ENCODE peak calls at places on chromosomes 3 and 15, in ten cellular contexts. R is effector memory CD4-positive, alpha-beta T cell; K is epithelial cell of esophagus; A is epithelial cell of proximal tubule; G is neuronal stem cell; C is right lobe of liver; J is stimulated activated CD4-positive, alpha-beta T cell treated with anti-CD3 and anti-CD28 coated beads, Interleukin-4, amount 100 ng/mL, for 24 hours; X is T1000; T is effector CD8-positive, alpha-beta T cell; U is foreskin fibroblast. D is an unnamed sample.

GRCh38 chr3:183253364-183253960 is 409 bp downstream of the B3GNT5 start:
- DNase-seq in R (no peak), K (no peak), A (no peak), G (no peak), C (peak), J (peak), X (peak), T (no peak), U (peak), D (no peak)

GRCh38 chr3:28316226-28316625 is 32.3 kb upstream of the ZCWPW2 start:
- DNase-seq in R (no peak), K (no peak), A (no peak), G (no peak), C (no peak), J (no peak), X (no peak), T (no peak), U (no peak), D (no peak)

GRCh38 chr3:191502583-191502982 is 41.6 kb downstream of the PYDC2 start:
- DNase-seq in R (no peak), K (peak), A (no peak), G (no peak), C (no peak), J (no peak), X (no peak), T (no peak), U (no peak), D (no peak)

GRCh38 chr3:56753206-56753605 is 48.5 kb downstream of the ARHGEF3 start:
- DNase-seq in R (no peak), K (peak), A (no peak), G (no peak), C (no peak), J (peak), X (no peak), T (no peak), U (peak), D (no peak)

GRCh38 chr3:188689101-188689574 is 482.6 kb upstream of the TPRG1 start:
- DNase-seq in R (no peak), K (peak), A (peak), G (no peak), C (no peak), J (no peak), X (no peak), T (no peak), U (peak), D (no peak)

GRCh38 chr3:50246517-50246954 is 10.5 kb downstream of the GNAI2 start:
- DNase-seq in R (peak), K (peak), A (no peak), G (no peak), C (peak), J (peak), X (peak), T (peak), U (peak), D (peak)

GRCh38 chr3:181230258-181230657 is 240.7 kb upstream of the DNAJC19 start:
- DNase-seq in R (no peak), K (no peak), A (no peak), G (no peak), C (no peak), J (no peak), X (no peak), T (no peak), U (no peak), D (no peak)

GRCh38 chr3:39809181-39809994 is at the start of gene MYRIP:
- DNase-seq in R (no peak), K (peak), A (no peak), G (peak), C (peak), J (no peak), X (peak), T (no peak), U (peak), D (no peak)

GRCh38 chr15:55897560-55898336 is 95.7 kb downstream of the NEDD4 start:
- DNase-seq in R (no peak), K (peak), A (no peak), G (peak), C (peak), J (no peak), X (peak), T (no peak), U (peak), D (no peak)

GRCh38 chr3:155334897-155335883 is 41.7 kb upstream of the STRIT1 start:
- DNase-seq in R (no peak), K (no peak), A (no peak), G (no peak), C (no peak), J (no peak), X (no peak), T (no peak), U (no peak), D (no peak)

GRCh38 chr3:4416961-4417360 is 50.1 kb downstream of the SUMF1 start:
- DNase-seq in R (no peak), K (peak), A (peak), G (no peak), C (no peak), J (peak), X (peak), T (no peak), U (peak), D (no peak)

GRCh38 chr15:100242989-100243388 is 98.8 kb downstream of the ADAMTS17 start:
- DNase-seq in R (no peak), K (no peak), A (no peak), G (no peak), C (no peak), J (no peak), X (no peak), T (no peak), U (no peak), D (no peak)

GRCh38 chr3:24678021-24678420 is 183.4 kb upstream of the THRB start:
- DNase-seq in R (no peak), K (no peak), A (no peak), G (no peak), C (no peak), J (no peak), X (no peak), T (no peak), U (no peak), D (no peak)

GRCh38 chr3:541328-541727 is 344.8 kb downstream of the CHL1 start:
- DNase-seq in R (no peak), K (no peak), A (no peak), G (no peak), C (no peak), J (no peak), X (no peak), T (no peak), U (no peak), D (no peak)

GRCh38 chr3:14467723-14468620 is 65.6 kb downstream of the SLC6A6 start:
- DNase-seq in R (peak), K (peak), A (no peak), G (peak), C (no peak), J (peak), X (no peak), T (peak), U (peak), D (peak)

GRCh38 chr3:130906374-130906995 is 12.6 kb downstream of the ATP2C1 start:
- DNase-seq in R (no peak), K (peak), A (no peak), G (no peak), C (no peak), J (no peak), X (no peak), T (no peak), U (peak), D (no peak)

GRCh38 chr3:149142647-149143046 is 13.2 kb downstream of the HPS3 start:
- DNase-seq in R (no peak), K (no peak), A (no peak), G (no peak), C (no peak), J (no peak), X (no peak), T (no peak), U (no peak), D (no peak)

GRCh38 chr15:51973775-51974174 is 2.2 kb upstream of the LEO1 start:
- DNase-seq in R (no peak), K (no peak), A (no peak), G (no peak), C (no peak), J (no peak), X (no peak), T (no peak), U (no peak), D (no peak)

GRCh38 chr15:63473007-63473748 is 31.2 kb upstream of the USP3 start:
- DNase-seq in R (no peak), K (no peak), A (no peak), G (no peak), C (no peak), J (no peak), X (no peak), T (no peak), U (no peak), D (no peak)

GRCh38 chr3:40258555-40258954 is 51.0 kb upstream of the EIF1B start:
- DNase-seq in R (no peak), K (peak), A (no peak), G (no peak), C (no peak), J (no peak), X (peak), T (no peak), U (peak), D (no peak)

GRCh38 chr3:42736081-42736480 is 33.5 kb upstream of the HHATL start:
- DNase-seq in R (no peak), K (no peak), A (no peak), G (no peak), C (no peak), J (no peak), X (no peak), T (no peak), U (no peak), D (no peak)

GRCh38 chr3:181629029-181629428 is 82.7 kb upstream of the SOX2 start:
- DNase-seq in R (no peak), K (peak), A (no peak), G (no peak), C (no peak), J (no peak), X (no peak), T (no peak), U (peak), D (no peak)

GRCh38 chr3:144989756-144990155 is 1018.1 kb downstream of the DIPK2A start:
- DNase-seq in R (no peak), K (peak), A (no peak), G (no peak), C (no peak), J (no peak), X (no peak), T (no peak), U (peak), D (no peak)

GRCh38 chr3:190306026-190306425 is 16.2 kb downstream of the CLDN1 start:
- DNase-seq in R (no peak), K (no peak), A (no peak), G (no peak), C (no peak), J (no peak), X (no peak), T (no peak), U (no peak), D (no peak)

GRCh38 chr3:123618076-123618703 is 33.3 kb upstream of the HACD2 start:
- DNase-seq in R (no peak), K (no peak), A (no peak), G (no peak), C (no peak), J (no peak), X (no peak), T (no peak), U (no peak), D (no peak)

GRCh38 chr3:183188895-183189462 is 26.4 kb upstream of the LAMP3 start:
- DNase-seq in R (no peak), K (peak), A (no peak), G (peak), C (no peak), J (peak), X (no peak), T (peak), U (peak), D (no peak)

GRCh38 chr15:74587924-74588323 is 27.7 kb upstream of the CLK3 start:
- DNase-seq in R (no peak), K (no peak), A (no peak), G (no peak), C (no peak), J (no peak), X (no peak), T (no peak), U (no peak), D (no peak)

GRCh38 chr15:33098082-33099058 is 96.1 kb downstream of the FMN1 start:
- DNase-seq in R (no peak), K (peak), A (peak), G (no peak), C (no peak), J (no peak), X (no peak), T (no peak), U (peak), D (no peak)

GRCh38 chr3:62208385-62208784 is 165.0 kb downstream of the FEZF2 start:
- DNase-seq in R (no peak), K (no peak), A (no peak), G (no peak), C (no peak), J (no peak), X (no peak), T (no peak), U (no peak), D (no peak)

GRCh38 chr15:68328485-68328884 is 50.9 kb downstream of the FEM1B start:
- DNase-seq in R (no peak), K (no peak), A (no peak), G (no peak), C (no peak), J (no peak), X (no peak), T (no peak), U (no peak), D (no peak)

GRCh38 chr3:150497956-150498355 is 48.3 kb downstream of the SERP1 start:
- DNase-seq in R (no peak), K (peak), A (no peak), G (no peak), C (no peak), J (no peak), X (no peak), T (no peak), U (peak), D (no peak)

GRCh38 chr15:61382927-61383326 is 153.8 kb upstream of the RORA start:
- DNase-seq in R (no peak), K (no peak), A (no peak), G (no peak), C (no peak), J (no peak), X (no peak), T (no peak), U (peak), D (no peak)

D was measured in chondrocyte.